ENCODE peak calls at places on chromosomes 16 and 17, in ten cellular contexts. D is adrenal gland, X is stomach, F is IMR-90, J is heart left ventricle, M is Peyer's patch, S is A549, Q is prostate gland, Z is uterus, T is ovary. B is an unnamed sample.

GRCh38 chr17:9021158-9021984 is at the start of gene NTN1:
- DNase-seq in T (no peak), J (peak), M (no peak), X (peak), F (peak), D (no peak), Q (peak), S (no peak), Z (peak), B (peak)

GRCh38 chr17:80673152-80673920 is 128.7 kb downstream of the RPTOR start:
- DNase-seq in Z (no peak), D (no peak), X (no peak), S (no peak), F (peak), T (no peak), Q (no peak), J (no peak), M (no peak), B (no peak)

GRCh38 chr17:70597774-70598173 is 428.4 kb downstream of the KCNJ2 start:
- DNase-seq in M (no peak), T (no peak), J (no peak), Z (no peak), X (no peak), D (no peak), F (no peak), S (no peak), Q (no peak), B (no peak)

GRCh38 chr16:17346774-17347569 is 123.8 kb downstream of the XYLT1 start:
- DNase-seq in D (no peak), Z (no peak), X (no peak), S (no peak), T (no peak), M (no peak), F (no peak), Q (peak), J (no peak), B (no peak)

GRCh38 chr17:67482784-67483183 is 105.7 kb downstream of the PITPNC1 start:
- DNase-seq in S (no peak), X (no peak), J (no peak), D (no peak), T (no peak), Z (no peak), F (no peak), M (no peak), Q (no peak), B (no peak)

GRCh38 chr17:17628388-17629008 is 37.0 kb upstream of the PEMT start:
- DNase-seq in Q (no peak), J (no peak), Z (no peak), X (peak), M (peak), S (no peak), F (no peak), T (no peak), D (no peak), B (no peak)

GRCh38 chr17:36195474-36196098 is 972 bp downstream of the CCL3L1 start:
- DNase-seq in D (no peak), X (no peak), Q (no peak), F (no peak), M (no peak), J (no peak), T (no peak), Z (no peak), S (no peak), B (peak)

GRCh38 chr17:2705263-2705662 is 6.3 kb downstream of the CLUH start:
- DNase-seq in S (no peak), F (peak), D (peak), Q (no peak), X (no peak), T (no peak), J (no peak), M (no peak), Z (no peak), B (no peak)

GRCh38 chr17:59004338-59005111 is 102.2 kb downstream of the TRIM37 start:
- DNase-seq in X (peak), D (peak), J (peak), Q (peak), F (peak), M (peak), Z (peak), T (peak), S (peak), B (peak)

DNA sequence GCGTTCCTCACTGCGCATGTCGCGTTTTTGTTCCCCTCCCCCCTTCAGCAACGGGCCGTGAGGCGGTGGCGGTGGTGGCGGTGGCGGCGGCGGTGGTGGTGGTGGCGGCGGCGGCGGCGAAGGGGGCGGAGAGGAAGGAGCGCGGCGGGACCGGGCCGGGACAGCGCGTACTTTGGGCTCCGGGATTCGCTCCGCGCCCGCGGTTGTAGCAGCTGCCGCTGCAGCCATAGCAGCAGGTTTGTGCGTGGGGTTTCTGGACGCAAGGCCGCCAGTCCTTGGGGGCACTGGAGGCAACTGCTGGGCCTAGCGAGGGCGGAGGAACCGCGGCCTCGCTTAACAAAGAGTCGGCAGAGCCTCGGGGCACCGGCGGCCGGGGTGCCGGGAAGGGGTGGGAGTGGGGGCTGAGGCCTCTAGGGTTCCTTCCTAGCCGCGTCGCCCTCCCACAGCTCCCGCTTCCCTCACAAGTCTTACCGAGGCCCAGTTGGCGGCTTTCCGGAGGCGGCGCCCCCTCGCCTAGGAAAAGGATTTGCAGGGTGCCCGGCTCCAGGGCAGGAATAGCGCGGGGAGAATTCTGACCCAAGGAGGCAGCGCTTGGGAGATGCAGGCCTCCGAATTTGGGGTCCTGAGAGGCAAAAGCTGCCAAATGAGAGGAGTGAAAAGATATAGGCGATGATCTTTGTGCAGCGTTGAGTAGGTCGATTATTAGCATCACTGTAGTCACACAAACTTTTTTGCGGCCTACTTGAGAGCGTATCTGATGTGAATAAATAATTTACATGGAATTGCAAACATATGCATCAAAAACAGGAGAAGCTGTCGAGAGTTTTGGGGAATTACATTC is at the start of gene DDX42:
- DNase-seq in Z (peak), J (peak), S (peak), T (peak), F (peak), Q (peak), M (peak), D (peak), X (peak), B (no peak)
- TF ChIP-seq CTCF in Z (no peak), J (no peak), S (no peak), T (no peak), F (peak), Q (no peak), M (no peak), D (peak), X (no peak), B (no peak)

GRCh38 chr16:4371481-4372314 is at the start of gene VASN:
- DNase-seq in M (peak), Z (peak), D (peak), F (peak), S (peak), J (peak), X (peak), Q (peak), T (peak), B (peak)
- TF ChIP-seq POLR2A in M (no peak), Z (peak), D (peak), F (peak), S (peak), J (peak), X (peak), Q (peak), T (peak), B (no peak)

GRCh38 chr17:69578385-69578936 is 164.0 kb downstream of the MAP2K6 start:
- DNase-seq in Z (no peak), X (no peak), S (no peak), J (no peak), Q (no peak), T (no peak), M (no peak), D (no peak), F (no peak), B (no peak)

GRCh38 chr17:69575346-69575761 is 160.9 kb downstream of the MAP2K6 start:
- DNase-seq in T (no peak), F (peak), Q (no peak), M (no peak), S (no peak), D (peak), Z (no peak), X (no peak), J (no peak), B (no peak)

GRCh38 chr17:69579961-69580677 is 165.6 kb downstream of the MAP2K6 start:
- DNase-seq in F (no peak), D (no peak), Q (no peak), S (no peak), T (no peak), J (no peak), X (no peak), Z (no peak), M (no peak), B (no peak)

GRCh38 chr17:69577098-69577497 is 162.6 kb downstream of the MAP2K6 start:
- DNase-seq in D (no peak), X (no peak), M (no peak), F (no peak), T (no peak), Q (no peak), J (no peak), Z (no peak), S (no peak), B (no peak)

DNA sequence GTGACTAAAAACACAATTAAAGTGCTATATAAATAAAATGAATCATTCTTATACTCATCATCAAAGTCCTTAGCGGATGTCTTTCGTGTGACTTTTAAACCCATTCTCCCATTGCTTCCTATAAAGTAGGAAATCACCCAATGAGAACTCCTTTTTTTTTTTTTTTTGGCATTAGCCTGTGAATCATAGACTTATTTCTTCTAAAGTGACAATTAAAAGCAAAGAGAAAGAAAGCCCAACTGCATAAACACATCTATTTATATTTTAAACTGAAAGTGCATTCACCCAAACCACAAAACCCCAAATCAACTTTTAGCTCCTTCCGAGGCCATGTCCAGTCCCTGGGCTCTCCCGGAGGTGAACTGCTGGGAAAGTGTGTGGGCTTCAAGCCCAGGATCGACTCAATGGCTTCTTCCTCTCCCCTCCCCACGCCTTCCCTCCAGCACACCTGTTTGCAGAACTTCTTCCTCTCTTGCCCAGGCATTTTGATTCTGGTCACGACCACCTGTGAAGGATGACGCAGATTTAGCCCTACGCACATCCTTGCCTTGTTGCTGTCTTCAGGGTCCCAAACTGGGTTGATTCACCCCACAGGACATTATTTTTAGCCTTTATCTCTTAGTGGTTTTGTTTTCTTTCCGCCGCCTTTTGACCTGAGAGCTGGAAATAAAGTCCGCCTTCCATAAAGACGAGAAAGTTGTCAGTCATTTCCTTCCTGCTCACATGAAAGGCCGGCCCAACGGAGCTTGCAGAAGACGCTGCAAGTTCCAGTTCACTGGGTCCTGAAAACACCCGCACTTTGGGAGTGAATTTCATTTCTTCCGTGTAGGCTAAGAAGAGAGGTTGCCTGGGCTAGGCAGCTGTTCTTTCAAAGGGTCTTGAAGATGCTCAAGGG is 166.8 kb downstream of the MAP2K6 start:
- DNase-seq in X (no peak), S (no peak), T (no peak), Z (no peak), D (no peak), M (peak), Q (no peak), F (peak), J (peak), B (no peak)
- H3K4me3 ChIP-seq in X (no peak), S (no peak), T (no peak), Z (no peak), D (no peak), M (peak), Q (no peak), F (no peak), J (peak), B (no peak)

DNA sequence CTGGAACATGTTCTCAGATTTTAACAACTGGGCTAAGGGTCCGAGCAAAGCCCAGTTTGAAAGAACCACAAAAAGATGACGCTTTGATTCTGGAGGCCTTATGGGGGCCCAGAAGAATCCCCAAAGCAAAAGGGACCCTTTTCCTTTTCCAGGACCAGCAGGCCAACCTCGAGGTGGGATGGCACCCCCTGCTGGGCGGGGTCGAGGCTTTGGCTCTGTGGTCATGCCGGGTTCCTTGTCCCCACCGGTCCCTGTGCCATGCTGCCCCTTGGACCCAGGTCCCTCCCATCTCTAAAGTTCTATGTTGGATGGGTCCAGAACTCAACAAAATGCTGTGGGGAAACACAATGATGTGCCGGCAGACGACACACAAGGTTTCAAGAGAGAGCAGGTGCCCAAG is 30.9 kb downstream of the TMEM204 start:
- DNase-seq in M (no peak), F (no peak), Z (no peak), T (no peak), D (no peak), J (no peak), S (no peak), X (no peak), Q (no peak), B (peak)
- TF ChIP-seq CTCF in M (no peak), F (peak), Z (no peak), T (no peak), D (peak), J (peak), S (peak), X (no peak), Q (no peak), B (peak)

GRCh38 chr16:86165479-86165878 is 266.5 kb downstream of the IRF8 start:
- DNase-seq in J (no peak), D (no peak), T (no peak), F (no peak), X (no peak), M (no peak), S (no peak), Z (no peak), Q (no peak), B (no peak)
- TF ChIP-seq POLR2A in J (no peak), D (no peak), T (no peak), F (no peak), X (no peak), M (no peak), S (no peak), Z (no peak), Q (no peak), B (no peak)

GRCh38 chr17:12790806-12791148 is 1.5 kb downstream of the ARHGAP44 start:
- DNase-seq in M (no peak), S (no peak), F (no peak), J (no peak), Z (no peak), Q (no peak), T (no peak), D (no peak), X (no peak), B (no peak)
- H3K4me3 ChIP-seq in M (no peak), S (no peak), F (no peak), J (no peak), Z (peak), Q (no peak), T (no peak), D (no peak), X (peak), B (no peak)

DNA sequence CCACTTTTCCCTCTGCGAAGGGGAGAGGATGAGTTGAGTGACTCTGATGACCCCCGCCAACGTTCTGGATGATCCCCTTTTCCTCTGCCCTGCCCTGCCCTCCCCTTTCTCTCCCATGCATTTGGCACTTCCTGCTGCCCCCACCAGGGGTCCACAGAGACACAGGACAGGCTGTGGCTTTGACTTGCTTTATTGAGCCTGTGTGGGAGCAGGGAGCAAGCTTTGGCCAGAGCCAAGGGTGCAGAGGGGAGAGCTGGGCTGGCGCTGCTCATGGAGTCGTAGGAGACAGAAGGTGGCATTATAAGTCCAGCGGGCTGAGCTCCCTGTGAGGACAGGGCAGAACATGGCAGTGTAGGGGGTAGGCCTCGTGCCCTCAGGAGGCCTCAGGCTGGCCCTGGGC is 1.6 kb downstream of the PPY start:
- DNase-seq in X (no peak), J (no peak), F (peak), M (no peak), T (no peak), Z (no peak), Q (no peak), D (no peak), S (peak), B (peak)
- TF ChIP-seq CTCF in X (peak), J (peak), F (peak), M (no peak), T (no peak), Z (no peak), Q (no peak), D (peak), S (peak), B (peak)